ENCODE peak calls at places on chromosomes 7 and 10, in four cellular contexts. I is SJSA1, S is T-helper 1 cell, W is HEK293T. C is an unnamed sample.

GRCh38 chr7:158114056-158114850 is 473.4 kb downstream of the PTPRN2 start:
- DNase-seq in I (peak), S (no peak), W (no peak), C (no peak)

GRCh38 chr7:5701085-5701914 is 80.2 kb downstream of the RNF216 start:
- DNase-seq in I (no peak), S (no peak), W (no peak), C (no peak)

GRCh38 chr7:121803041-121803440 is 69.9 kb upstream of the PTPRZ1 start:
- DNase-seq in I (no peak), S (no peak), W (no peak), C (no peak)

GRCh38 chr7:137778511-137778910 is 68.3 kb downstream of the DGKI start:
- DNase-seq in I (no peak), S (no peak), W (no peak), C (no peak)

GRCh38 chr10:71126432-71126831 is 85.9 kb upstream of the UNC5B start:
- DNase-seq in I (no peak), S (no peak), W (peak), C (no peak)

GRCh38 chr7:30845426-30846135 is 66.1 kb upstream of the AQP1 start:
- DNase-seq in I (no peak), S (no peak), W (no peak), C (peak)

GRCh38 chr10:3293536-3294431 is 121.2 kb upstream of the PITRM1 start:
- DNase-seq in I (no peak), S (no peak), W (no peak), C (no peak)

GRCh38 chr10:123512881-123513822 is 153.0 kb upstream of the GPR26 start:
- DNase-seq in I (no peak), S (no peak), W (no peak), C (no peak)

GRCh38 chr10:30990971-30991646 is 40.6 kb downstream of the ZNF438 start:
- DNase-seq in I (no peak), S (no peak), W (no peak), C (no peak)

GRCh38 chr10:116457480-116457879 is 29.8 kb downstream of the PNLIPRP3 start:
- DNase-seq in I (no peak), S (no peak), W (no peak), C (no peak)

GRCh38 chr10:26879744-26880143 is 19.0 kb upstream of the ABI1 start:
- DNase-seq in I (no peak), S (no peak), W (no peak), C (no peak)

GRCh38 chr7:69457912-69458491 is 140.3 kb upstream of the AUTS2 start:
- DNase-seq in I (no peak), S (no peak), W (peak), C (no peak)

GRCh38 chr10:79239275-79239779 is 107.9 kb upstream of the PPIF start:
- DNase-seq in I (peak), S (no peak), W (no peak), C (peak)

GRCh38 chr10:43064331-43065075 is 12.4 kb upstream of the RET start:
- DNase-seq in I (no peak), S (no peak), W (no peak), C (no peak)

GRCh38 chr10:69636273-69636575 is 6.2 kb downstream of the FAM241B start:
- DNase-seq in I (no peak), S (no peak), W (no peak), C (no peak)

GRCh38 chr10:97365761-97366351 is 31.3 kb upstream of the FRAT2 start:
- DNase-seq in I (no peak), S (no peak), W (no peak), C (no peak)

GRCh38 chr7:22454446-22454845 is 45.5 kb downstream of the STEAP1B start:
- DNase-seq in I (no peak), S (no peak), W (no peak), C (no peak)

GRCh38 chr7:121360564-121360963 is 31.8 kb downstream of the WNT16 start:
- DNase-seq in I (no peak), S (no peak), W (no peak), C (no peak)

GRCh38 chr7:106518986-106519385 is 142.0 kb downstream of the CCDC71L start:
- DNase-seq in I (no peak), S (no peak), W (no peak), C (no peak)

GRCh38 chr10:84114088-84114667 is 25.1 kb upstream of the GHITM start:
- DNase-seq in I (no peak), S (no peak), W (no peak), C (no peak)

GRCh38 chr10:22420787-22421517 is 75.7 kb downstream of the SPAG6 start:
- DNase-seq in I (no peak), S (no peak), W (no peak), C (peak)

GRCh38 chr7:103134866-103135554 is 13.9 kb downstream of the NAPEPLD start:
- DNase-seq in I (no peak), S (no peak), W (no peak), C (no peak)

GRCh38 chr10:125093199-125093841 is 67.0 kb downstream of the CTBP2 start:
- DNase-seq in I (peak), S (no peak), W (no peak), C (no peak)

GRCh38 chr7:127486654-127487053 is 94.1 kb upstream of the ZNF800 start:
- DNase-seq in I (no peak), S (no peak), W (no peak), C (no peak)

C was measured in amniotic stem cell.